ENCODE peak calls at places on chromosomes 2 and 18, in six cellular contexts. V is HepG2, P is H1, K is SK-N-SH, C is GM12878, F is K562. U is an unnamed sample.

GRCh38 chr2:191754103-191754502 is 76.2 kb downstream of the NABP1 start:
- DNase-seq in V (no peak), P (no peak), K (no peak), C (no peak), F (no peak), U (no peak)

GRCh38 chr18:41099451-41099850 is 855.6 kb upstream of the PIK3C3 start:
- DNase-seq in V (no peak), P (no peak), K (no peak), C (no peak), F (no peak), U (no peak)

GRCh38 chr2:208509586-208509985 is 103.0 kb downstream of the PTH2R start:
- DNase-seq in V (no peak), P (no peak), K (no peak), C (no peak), F (no peak), U (no peak)

GRCh38 chr2:58419983-58420382 is 178.9 kb upstream of the FANCL start:
- DNase-seq in V (no peak), P (no peak), K (no peak), C (no peak), F (no peak), U (no peak)

GRCh38 chr2:36486546-36487044 is 111.4 kb downstream of the FEZ2 start:
- DNase-seq in V (peak; percentile 79), P (no peak), K (no peak), C (no peak), F (no peak), U (peak; percentile 55)

GRCh38 chr2:26355038-26355995 is 8.7 kb upstream of the ADGRF3 start:
- DNase-seq in V (no peak), P (no peak), K (no peak), C (no peak), F (peak; percentile 84), U (peak; percentile 94)

GRCh38 chr18:67705748-67706147 is 189.2 kb upstream of the DSEL start:
- DNase-seq in V (no peak), P (no peak), K (no peak), C (no peak), F (no peak), U (peak; percentile 6)

GRCh38 chr18:11506871-11507270 is 102.5 kb upstream of the SLC35G4 start:
- DNase-seq in V (no peak), P (no peak), K (no peak), C (no peak), F (no peak), U (no peak)

GRCh38 chr18:63452273-63452672 is 24.5 kb upstream of the SERPINB5 start:
- DNase-seq in V (no peak), P (no peak), K (no peak), C (no peak), F (no peak), U (no peak)

GRCh38 chr2:152539424-152539823 is 177.8 kb downstream of the PRPF40A start:
- DNase-seq in V (no peak), P (no peak), K (no peak), C (no peak), F (no peak), U (no peak)

GRCh38 chr2:118672571-118673158 is 174.8 kb downstream of the EN1 start:
- DNase-seq in V (no peak), P (no peak), K (no peak), C (no peak), F (peak; percentile 48), U (no peak)

GRCh38 chr2:68059769-68060525 is 2.9 kb downstream of the C1D start:
- DNase-seq in V (no peak), P (no peak), K (no peak), C (no peak), F (no peak), U (no peak)
- TF ChIP-seq MAX in V (no peak), P (no peak), K (peak; percentile 40), C (no peak), F (no peak), U (no peak)

GRCh38 chr2:166152064-166152463 is 24.2 kb upstream of the SCN1A start:
- DNase-seq in V (no peak), P (no peak), K (no peak), C (no peak), F (no peak), U (no peak)

GRCh38 chr2:166148811-166149400 is 21.1 kb upstream of the SCN1A start:
- DNase-seq in V (no peak), P (no peak), K (no peak), C (no peak), F (no peak), U (no peak)

DNA sequence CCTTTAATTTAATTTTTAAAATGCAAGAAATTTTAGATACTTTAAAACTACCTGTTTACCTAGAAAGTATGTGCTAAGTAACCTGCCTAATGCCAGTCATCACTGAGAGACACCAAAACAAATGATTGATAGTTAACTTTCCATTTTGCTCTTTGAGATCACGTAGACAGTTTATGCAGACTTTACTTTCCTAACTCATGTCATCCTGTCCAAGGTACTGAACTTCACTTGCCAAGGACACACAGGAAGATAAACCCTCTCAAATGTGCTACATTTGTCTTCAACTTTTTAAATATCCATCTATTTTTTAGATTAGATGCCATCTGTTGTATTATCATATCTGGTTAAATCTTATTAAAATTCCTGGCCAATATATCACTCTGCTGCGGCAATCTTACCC is 20.1 kb upstream of the SCN1A start:
- DNase-seq in V (peak; percentile 36), P (no peak), K (no peak), C (no peak), F (no peak), U (no peak)
- TF ChIP-seq CHD2 in V (no peak), P (no peak), K (no peak), C (no peak), F (no peak), U (no peak)

DNA sequence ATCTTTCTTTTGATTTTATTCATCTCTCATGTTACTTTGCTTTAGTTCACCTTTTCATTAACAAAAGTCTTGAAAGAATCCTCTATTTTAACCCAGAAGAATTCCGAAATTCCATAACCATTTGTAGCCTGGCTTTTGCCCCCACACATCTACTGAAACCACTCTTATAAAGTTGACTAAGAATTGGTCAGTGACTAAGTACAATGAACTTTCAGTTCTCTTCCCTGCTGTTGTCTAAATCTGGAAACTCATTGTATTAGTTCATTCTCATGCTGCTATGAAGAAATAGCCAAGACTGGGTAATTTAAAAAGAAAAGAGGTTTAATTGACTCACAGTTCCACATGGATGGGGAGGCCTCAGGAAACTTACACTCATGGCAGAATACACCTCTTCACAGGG is 49.9 kb upstream of the PNPT1 start:
- DNase-seq in V (no peak), P (no peak), K (no peak), C (no peak), F (no peak), U (no peak)
- TF ChIP-seq MAX in V (no peak), P (no peak), K (no peak), C (no peak), F (no peak), U (no peak)

GRCh38 chr18:37539236-37539635 is 26.4 kb downstream of the CELF4 start:
- DNase-seq in V (no peak), P (no peak), K (no peak), C (no peak), F (no peak), U (no peak)
- TF ChIP-seq CHD2 in V (no peak), P (no peak), K (no peak), C (no peak), F (no peak), U (no peak)

GRCh38 chr2:230664128-230664527 is 48.5 kb upstream of the CAB39 start:
- DNase-seq in V (no peak), P (no peak), K (no peak), C (no peak), F (no peak), U (no peak)

GRCh38 chr2:230666885-230667712 is 45.5 kb upstream of the CAB39 start:
- DNase-seq in V (no peak), P (peak; percentile 17), K (peak; percentile 55), C (no peak), F (no peak), U (no peak)

GRCh38 chr2:230666446-230666845 is 46.2 kb upstream of the CAB39 start:
- DNase-seq in V (no peak), P (no peak), K (no peak), C (no peak), F (no peak), U (no peak)

GRCh38 chr2:230665263-230665691 is 47.4 kb upstream of the CAB39 start:
- DNase-seq in V (no peak), P (no peak), K (no peak), C (peak; percentile 73), F (no peak), U (no peak)

DNA sequence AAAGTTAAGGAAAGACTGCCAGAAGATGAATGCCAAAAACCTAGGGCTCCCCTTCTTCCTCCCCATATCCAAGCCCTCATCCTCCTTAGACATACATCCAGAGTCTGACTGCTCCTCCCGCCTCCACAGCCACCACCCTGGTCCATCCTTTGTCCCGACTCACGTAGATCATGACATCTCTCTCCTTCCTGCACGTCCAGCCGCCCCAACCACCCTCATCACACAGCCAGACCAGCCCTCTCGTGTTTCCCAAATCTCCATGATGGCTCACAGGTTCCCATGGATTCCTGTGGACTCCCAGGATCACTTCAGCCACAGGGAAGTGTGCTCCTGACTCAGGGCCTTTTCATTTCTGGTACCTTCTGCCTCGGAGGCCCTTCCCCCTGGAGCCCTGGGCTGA is 47.8 kb upstream of the CAB39 start:
- DNase-seq in V (no peak), P (no peak), K (no peak), C (no peak), F (no peak), U (no peak)
- TF ChIP-seq MAX in V (no peak), P (no peak), K (no peak), C (no peak), F (no peak), U (no peak)

DNA sequence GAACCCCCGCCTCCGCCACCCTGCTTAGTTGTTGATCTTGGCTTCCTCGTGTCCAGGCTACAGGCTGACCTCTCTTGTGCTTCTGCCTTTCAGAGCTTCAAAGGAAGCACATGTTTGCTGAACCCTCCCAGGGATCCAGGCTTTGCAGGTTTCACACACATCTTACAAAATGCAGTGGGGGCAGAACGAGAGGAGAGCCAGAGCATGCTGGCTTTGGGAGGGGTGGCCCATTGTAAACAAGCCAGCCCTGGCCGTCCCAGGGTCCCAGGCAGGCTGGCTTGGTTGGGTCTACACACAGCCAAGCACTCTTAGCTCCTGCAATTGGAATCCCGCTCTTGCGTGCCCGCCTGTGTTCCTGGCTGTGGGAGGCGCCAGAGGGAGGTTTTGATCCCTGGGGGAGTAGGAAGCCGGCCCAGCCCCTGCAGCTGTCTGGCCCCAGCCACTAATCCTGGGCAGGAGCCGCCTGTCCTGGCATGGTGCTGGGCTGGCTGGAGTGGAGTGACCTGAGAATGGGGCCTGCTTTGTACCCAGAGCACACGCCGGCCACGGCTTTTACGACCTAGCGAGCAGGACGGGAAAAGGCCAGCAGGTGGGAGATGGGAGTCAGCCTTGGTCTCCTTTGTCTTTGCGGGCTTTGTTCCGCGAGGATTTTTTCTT is 53.9 kb downstream of the SH3BP4 start:
- DNase-seq in V (peak; percentile 98), P (peak; percentile 49), K (peak; percentile 70), C (no peak), F (peak; percentile 9), U (no peak)
- TF ChIP-seq CHD2 in V (no peak), P (no peak), K (no peak), C (no peak), F (no peak), U (no peak)

GRCh38 chr2:115299207-115299606 is 856.8 kb downstream of the DPP10 start:
- DNase-seq in V (no peak), P (no peak), K (no peak), C (no peak), F (no peak), U (no peak)
- TF ChIP-seq MAX in V (no peak), P (no peak), K (no peak), C (no peak), F (no peak), U (no peak)

U was measured in A549.